ENCODE peak calls at places on chromosomes 6 and 20, in ten cellular contexts. One of them, this sample, is unnamed.

GRCh38 chr6:142542704-142543233 is 241.0 kb downstream of the ADGRG6 start:
- DNase-seq in CD4-positive, alpha-beta T cell: no peak
- DNase-seq in astrocyte of the cerebellum: peak; percentile 8
- DNase-seq in SJSA1: no peak
- DNase-seq in body of pancreas: peak; percentile 32
- DNase-seq in NCI-H1436: no peak
- DNase-seq in NT2/D1: no peak
- DNase-seq in GM13976: no peak
- DNase-seq in heart left ventricle: peak; percentile 21
- DNase-seq in non-pigmented ciliary epithelial cell: peak; percentile 18
- DNase-seq in this sample: no peak

GRCh38 chr6:37979392-37980221 is 160.1 kb downstream of the ZFAND3 start:
- DNase-seq in body of pancreas: no peak
- DNase-seq in non-pigmented ciliary epithelial cell: no peak
- DNase-seq in NT2/D1: no peak
- DNase-seq in SJSA1: no peak
- DNase-seq in GM13976: no peak
- DNase-seq in NCI-H1436: no peak
- DNase-seq in CD4-positive, alpha-beta T cell: no peak
- DNase-seq in heart left ventricle: no peak
- DNase-seq in astrocyte of the cerebellum: no peak
- DNase-seq in this sample: no peak

GRCh38 chr20:44700306-44700705 is 14.9 kb upstream of the CCN5 start:
- DNase-seq in non-pigmented ciliary epithelial cell: no peak
- DNase-seq in CD4-positive, alpha-beta T cell: no peak
- DNase-seq in GM13976: no peak
- DNase-seq in body of pancreas: no peak
- DNase-seq in NT2/D1: no peak
- DNase-seq in NCI-H1436: no peak
- DNase-seq in heart left ventricle: no peak
- DNase-seq in astrocyte of the cerebellum: no peak
- DNase-seq in SJSA1: no peak
- DNase-seq in this sample: no peak

GRCh38 chr6:43922423-43923375 is 152.7 kb downstream of the VEGFA start:
- DNase-seq in non-pigmented ciliary epithelial cell: no peak
- DNase-seq in NT2/D1: no peak
- DNase-seq in GM13976: no peak
- DNase-seq in NCI-H1436: no peak
- DNase-seq in SJSA1: no peak
- DNase-seq in CD4-positive, alpha-beta T cell: no peak
- DNase-seq in astrocyte of the cerebellum: no peak
- DNase-seq in heart left ventricle: no peak
- DNase-seq in body of pancreas: no peak
- DNase-seq in this sample: peak; percentile 32

GRCh38 chr6:124517339-124517738 is 444.9 kb upstream of the RNF217 start:
- DNase-seq in heart left ventricle: no peak
- DNase-seq in NCI-H1436: no peak
- DNase-seq in CD4-positive, alpha-beta T cell: no peak
- DNase-seq in astrocyte of the cerebellum: no peak
- DNase-seq in SJSA1: no peak
- DNase-seq in body of pancreas: no peak
- DNase-seq in non-pigmented ciliary epithelial cell: no peak
- DNase-seq in NT2/D1: peak; percentile 2
- DNase-seq in GM13976: no peak
- DNase-seq in this sample: no peak

GRCh38 chr20:37845261-37845681 is 57.7 kb upstream of the VSTM2L start:
- DNase-seq in SJSA1: no peak
- DNase-seq in heart left ventricle: peak; percentile 12
- DNase-seq in body of pancreas: peak; percentile 57
- DNase-seq in GM13976: no peak
- DNase-seq in astrocyte of the cerebellum: no peak
- DNase-seq in NCI-H1436: no peak
- DNase-seq in CD4-positive, alpha-beta T cell: no peak
- DNase-seq in non-pigmented ciliary epithelial cell: no peak
- DNase-seq in NT2/D1: no peak
- DNase-seq in this sample: no peak

GRCh38 chr20:24751551-24751950 is 197.5 kb upstream of the CST7 start:
- DNase-seq in body of pancreas: no peak
- DNase-seq in astrocyte of the cerebellum: no peak
- DNase-seq in CD4-positive, alpha-beta T cell: no peak
- DNase-seq in non-pigmented ciliary epithelial cell: no peak
- DNase-seq in SJSA1: no peak
- DNase-seq in NCI-H1436: no peak
- DNase-seq in GM13976: no peak
- DNase-seq in heart left ventricle: no peak
- DNase-seq in NT2/D1: no peak
- DNase-seq in this sample: no peak

GRCh38 chr6:71197267-71197666 is 91.3 kb upstream of the OGFRL1 start:
- DNase-seq in NT2/D1: no peak
- DNase-seq in SJSA1: peak; percentile 82
- DNase-seq in GM13976: no peak
- DNase-seq in non-pigmented ciliary epithelial cell: peak; percentile 36
- DNase-seq in NCI-H1436: no peak
- DNase-seq in heart left ventricle: no peak
- DNase-seq in body of pancreas: no peak
- DNase-seq in astrocyte of the cerebellum: no peak
- DNase-seq in CD4-positive, alpha-beta T cell: no peak
- DNase-seq in this sample: no peak

GRCh38 chr6:8277769-8278168 is 157.6 kb downstream of the SLC35B3 start:
- DNase-seq in GM13976: no peak
- DNase-seq in body of pancreas: no peak
- DNase-seq in SJSA1: no peak
- DNase-seq in NT2/D1: no peak
- DNase-seq in astrocyte of the cerebellum: no peak
- DNase-seq in NCI-H1436: no peak
- DNase-seq in non-pigmented ciliary epithelial cell: no peak
- DNase-seq in heart left ventricle: no peak
- DNase-seq in CD4-positive, alpha-beta T cell: no peak
- DNase-seq in this sample: no peak

GRCh38 chr6:163585932-163586437 is 171.5 kb downstream of the QKI start:
- DNase-seq in NCI-H1436: no peak
- DNase-seq in body of pancreas: peak; percentile 57
- DNase-seq in astrocyte of the cerebellum: peak; percentile 54
- DNase-seq in heart left ventricle: peak; percentile 54
- DNase-seq in SJSA1: peak; percentile 76
- DNase-seq in CD4-positive, alpha-beta T cell: no peak
- DNase-seq in non-pigmented ciliary epithelial cell: peak; percentile 78
- DNase-seq in NT2/D1: no peak
- DNase-seq in GM13976: no peak
- DNase-seq in this sample: peak; percentile 66

GRCh38 chr20:568865-569415 is 25.4 kb upstream of the CSNK2A1 start:
- DNase-seq in SJSA1: no peak
- DNase-seq in NCI-H1436: no peak
- DNase-seq in heart left ventricle: no peak
- DNase-seq in body of pancreas: no peak
- DNase-seq in CD4-positive, alpha-beta T cell: no peak
- DNase-seq in GM13976: no peak
- DNase-seq in NT2/D1: no peak
- DNase-seq in astrocyte of the cerebellum: no peak
- DNase-seq in non-pigmented ciliary epithelial cell: no peak
- DNase-seq in this sample: no peak

GRCh38 chr6:49556429-49556837 is 6.0 kb downstream of the C6orf141 start:
- DNase-seq in NT2/D1: no peak
- DNase-seq in body of pancreas: peak; percentile 87
- DNase-seq in GM13976: no peak
- DNase-seq in CD4-positive, alpha-beta T cell: no peak
- DNase-seq in non-pigmented ciliary epithelial cell: no peak
- DNase-seq in heart left ventricle: no peak
- DNase-seq in SJSA1: no peak
- DNase-seq in NCI-H1436: peak; percentile 81
- DNase-seq in astrocyte of the cerebellum: peak; percentile 42
- DNase-seq in this sample: no peak

GRCh38 chr20:19658137-19658536 is 99.9 kb upstream of the RIN2 start:
- DNase-seq in NCI-H1436: no peak
- DNase-seq in NT2/D1: no peak
- DNase-seq in GM13976: peak; percentile 37
- DNase-seq in body of pancreas: peak; percentile 16
- DNase-seq in non-pigmented ciliary epithelial cell: no peak
- DNase-seq in CD4-positive, alpha-beta T cell: no peak
- DNase-seq in astrocyte of the cerebellum: no peak
- DNase-seq in heart left ventricle: no peak
- DNase-seq in SJSA1: no peak
- DNase-seq in this sample: peak; percentile 60

GRCh38 chr6:37283786-37284185 is 25.8 kb upstream of the TMEM217 start:
- DNase-seq in GM13976: no peak
- DNase-seq in astrocyte of the cerebellum: no peak
- DNase-seq in body of pancreas: peak; percentile 80
- DNase-seq in heart left ventricle: peak; percentile 59
- DNase-seq in non-pigmented ciliary epithelial cell: no peak
- DNase-seq in SJSA1: no peak
- DNase-seq in NCI-H1436: no peak
- DNase-seq in NT2/D1: no peak
- DNase-seq in CD4-positive, alpha-beta T cell: no peak
- DNase-seq in this sample: no peak

GRCh38 chr20:21432911-21433310 is 35.6 kb upstream of the NKX2-4 start:
- DNase-seq in NT2/D1: no peak
- DNase-seq in CD4-positive, alpha-beta T cell: no peak
- DNase-seq in non-pigmented ciliary epithelial cell: no peak
- DNase-seq in GM13976: no peak
- DNase-seq in NCI-H1436: no peak
- DNase-seq in heart left ventricle: no peak
- DNase-seq in body of pancreas: no peak
- DNase-seq in SJSA1: peak; percentile 16
- DNase-seq in astrocyte of the cerebellum: no peak
- DNase-seq in this sample: no peak

GRCh38 chr6:112806163-112806900 is 459.2 kb downstream of the RFPL4B start:
- DNase-seq in body of pancreas: no peak
- DNase-seq in astrocyte of the cerebellum: no peak
- DNase-seq in GM13976: no peak
- DNase-seq in CD4-positive, alpha-beta T cell: no peak
- DNase-seq in NT2/D1: no peak
- DNase-seq in SJSA1: no peak
- DNase-seq in NCI-H1436: no peak
- DNase-seq in heart left ventricle: no peak
- DNase-seq in non-pigmented ciliary epithelial cell: peak; percentile 55
- DNase-seq in this sample: no peak

GRCh38 chr6:11556308-11556707 is 18.8 kb downstream of the TMEM170B start:
- DNase-seq in body of pancreas: no peak
- DNase-seq in NCI-H1436: no peak
- DNase-seq in heart left ventricle: no peak
- DNase-seq in CD4-positive, alpha-beta T cell: no peak
- DNase-seq in SJSA1: no peak
- DNase-seq in NT2/D1: peak; percentile 23
- DNase-seq in astrocyte of the cerebellum: no peak
- DNase-seq in non-pigmented ciliary epithelial cell: no peak
- DNase-seq in GM13976: no peak
- DNase-seq in this sample: no peak

GRCh38 chr20:54168961-54169862 is 4.6 kb downstream of the CYP24A1 start:
- DNase-seq in NCI-H1436: no peak
- DNase-seq in CD4-positive, alpha-beta T cell: no peak
- DNase-seq in astrocyte of the cerebellum: no peak
- DNase-seq in non-pigmented ciliary epithelial cell: no peak
- DNase-seq in body of pancreas: no peak
- DNase-seq in SJSA1: no peak
- DNase-seq in heart left ventricle: no peak
- DNase-seq in GM13976: no peak
- DNase-seq in NT2/D1: no peak
- DNase-seq in this sample: no peak

GRCh38 chr6:117483645-117484016 is 1.2 kb downstream of the DCBLD1 start:
- DNase-seq in body of pancreas: no peak
- DNase-seq in SJSA1: no peak
- DNase-seq in GM13976: peak; percentile 59
- DNase-seq in astrocyte of the cerebellum: no peak
- DNase-seq in NT2/D1: no peak
- DNase-seq in non-pigmented ciliary epithelial cell: no peak
- DNase-seq in heart left ventricle: no peak
- DNase-seq in NCI-H1436: no peak
- DNase-seq in CD4-positive, alpha-beta T cell: no peak
- DNase-seq in this sample: no peak

GRCh38 chr6:113315879-113316278 is 541.3 kb upstream of the MARCKS start:
- DNase-seq in NT2/D1: no peak
- DNase-seq in CD4-positive, alpha-beta T cell: no peak
- DNase-seq in NCI-H1436: no peak
- DNase-seq in heart left ventricle: no peak
- DNase-seq in astrocyte of the cerebellum: no peak
- DNase-seq in SJSA1: no peak
- DNase-seq in non-pigmented ciliary epithelial cell: no peak
- DNase-seq in GM13976: no peak
- DNase-seq in body of pancreas: no peak
- DNase-seq in this sample: no peak

GRCh38 chr6:110618591-110619267 is 142.3 kb upstream of the SLC22A16 start:
- DNase-seq in GM13976: peak; percentile 28
- DNase-seq in NCI-H1436: no peak
- DNase-seq in NT2/D1: peak; percentile 15
- DNase-seq in non-pigmented ciliary epithelial cell: no peak
- DNase-seq in CD4-positive, alpha-beta T cell: no peak
- DNase-seq in astrocyte of the cerebellum: no peak
- DNase-seq in body of pancreas: no peak
- DNase-seq in heart left ventricle: no peak
- DNase-seq in SJSA1: no peak
- DNase-seq in this sample: no peak

GRCh38 chr6:137033828-137034227 is 10.9 kb downstream of the IL20RA start:
- DNase-seq in body of pancreas: no peak
- DNase-seq in astrocyte of the cerebellum: peak; percentile 78
- DNase-seq in CD4-positive, alpha-beta T cell: no peak
- DNase-seq in GM13976: peak; percentile 60
- DNase-seq in NCI-H1436: no peak
- DNase-seq in non-pigmented ciliary epithelial cell: no peak
- DNase-seq in heart left ventricle: no peak
- DNase-seq in NT2/D1: no peak
- DNase-seq in SJSA1: no peak
- DNase-seq in this sample: no peak

GRCh38 chr6:54074591-54075195 is 36.5 kb upstream of the MLIP start:
- DNase-seq in GM13976: no peak
- DNase-seq in NT2/D1: no peak
- DNase-seq in CD4-positive, alpha-beta T cell: no peak
- DNase-seq in heart left ventricle: peak; percentile 21
- DNase-seq in body of pancreas: no peak
- DNase-seq in astrocyte of the cerebellum: no peak
- DNase-seq in SJSA1: no peak
- DNase-seq in non-pigmented ciliary epithelial cell: no peak
- DNase-seq in NCI-H1436: no peak
- DNase-seq in this sample: no peak

GRCh38 chr6:34174846-34175399 is 29.0 kb upstream of the GRM4 start:
- DNase-seq in NT2/D1: no peak
- DNase-seq in body of pancreas: no peak
- DNase-seq in CD4-positive, alpha-beta T cell: no peak
- DNase-seq in non-pigmented ciliary epithelial cell: no peak
- DNase-seq in NCI-H1436: no peak
- DNase-seq in SJSA1: no peak
- DNase-seq in astrocyte of the cerebellum: no peak
- DNase-seq in heart left ventricle: no peak
- DNase-seq in GM13976: peak; percentile 1
- DNase-seq in this sample: no peak

GRCh38 chr6:105458552-105458951 is 55.7 kb upstream of the PREP start:
- DNase-seq in GM13976: no peak
- DNase-seq in SJSA1: no peak
- DNase-seq in NT2/D1: no peak
- DNase-seq in body of pancreas: no peak
- DNase-seq in NCI-H1436: no peak
- DNase-seq in CD4-positive, alpha-beta T cell: no peak
- DNase-seq in astrocyte of the cerebellum: no peak
- DNase-seq in heart left ventricle: no peak
- DNase-seq in non-pigmented ciliary epithelial cell: no peak
- DNase-seq in this sample: no peak

GRCh38 chr6:36809156-36809555 is 30.1 kb downstream of the CPNE5 start:
- DNase-seq in astrocyte of the cerebellum: no peak
- DNase-seq in GM13976: no peak
- DNase-seq in CD4-positive, alpha-beta T cell: no peak
- DNase-seq in NT2/D1: no peak
- DNase-seq in SJSA1: no peak
- DNase-seq in non-pigmented ciliary epithelial cell: no peak
- DNase-seq in NCI-H1436: no peak
- DNase-seq in heart left ventricle: no peak
- DNase-seq in body of pancreas: no peak
- DNase-seq in this sample: no peak

GRCh38 chr6:17032595-17033591 is 69.0 kb upstream of the STMND1 start:
- DNase-seq in GM13976: no peak
- DNase-seq in astrocyte of the cerebellum: peak; percentile 94
- DNase-seq in NT2/D1: no peak
- DNase-seq in SJSA1: peak; percentile 80
- DNase-seq in CD4-positive, alpha-beta T cell: no peak
- DNase-seq in body of pancreas: peak; percentile 89
- DNase-seq in non-pigmented ciliary epithelial cell: peak; percentile 90
- DNase-seq in heart left ventricle: peak; percentile 68
- DNase-seq in NCI-H1436: no peak
- DNase-seq in this sample: peak; percentile 50

This sample was measured in lower lobe of right lung.